ENCODE peak calls at places on chromosomes 12 and 14, in ten cellular contexts. M, Y, H, W, R, D, T, U, X and J are unnamed samples.

GRCh38 chr14:64549805-64550538 is at the start of gene PPP1R36:
- DNase-seq in M (no peak), Y (peak; percentile 47), H (no peak), W (peak; percentile 69), R (no peak), D (peak; percentile 82), T (no peak), U (peak; percentile 60), X (no peak), J (no peak)

GRCh38 chr14:105709281-105710118 is 183.1 kb downstream of the TMEM121 start:
- DNase-seq in M (no peak), Y (no peak), H (no peak), W (peak; percentile 15), R (no peak), D (no peak), T (no peak), U (no peak), X (no peak), J (no peak)

GRCh38 chr12:107903377-107904061 is 129.0 kb downstream of the ASCL4 start:
- DNase-seq in M (no peak), Y (peak; percentile 10), H (no peak), W (peak; percentile 73), R (no peak), D (peak; percentile 94), T (no peak), U (peak; percentile 84), X (peak; percentile 48), J (no peak)

GRCh38 chr12:102953221-102953620 is 4.3 kb upstream of the ASCL1 start:
- DNase-seq in M (no peak), Y (no peak), H (no peak), W (no peak), R (no peak), D (no peak), T (no peak), U (no peak), X (no peak), J (no peak)

GRCh38 chr14:22774011-22774706 is 7.7 kb downstream of the OXA1L start:
- DNase-seq in M (no peak), Y (no peak), H (no peak), W (no peak), R (no peak), D (no peak), T (no peak), U (no peak), X (no peak), J (no peak)

GRCh38 chr12:64404470-64405446 is 566 bp downstream of the XPOT start:
- DNase-seq in M (peak; percentile 67), Y (peak; percentile 35), H (no peak), W (no peak), R (no peak), D (peak; percentile 74), T (peak; percentile 63), U (peak; percentile 90), X (peak; percentile 51), J (peak; percentile 53)

GRCh38 chr14:85475113-85475512 is 54.8 kb upstream of the FLRT2 start:
- DNase-seq in M (peak; percentile 31), Y (no peak), H (no peak), W (no peak), R (no peak), D (no peak), T (no peak), U (no peak), X (no peak), J (no peak)

GRCh38 chr14:73662439-73663056 is 17.8 kb downstream of the DNAL1 start:
- DNase-seq in M (peak; percentile 95), Y (no peak), H (peak; percentile 52), W (no peak), R (no peak), D (peak; percentile 33), T (no peak), U (no peak), X (peak; percentile 88), J (peak; percentile 93)

GRCh38 chr14:54329082-54329695 is 67.6 kb upstream of the CDKN3 start:
- DNase-seq in M (peak; percentile 68), Y (no peak), H (no peak), W (peak; percentile 14), R (no peak), D (peak; percentile 62), T (no peak), U (no peak), X (peak; percentile 79), J (peak; percentile 39)

GRCh38 chr12:5272061-5272820 is 159.7 kb upstream of the NTF3 start:
- DNase-seq in M (no peak), Y (no peak), H (no peak), W (no peak), R (no peak), D (no peak), T (no peak), U (no peak), X (no peak), J (no peak)

GRCh38 chr12:39622306-39622705 is 2.7 kb upstream of the ABCD2 start:
- DNase-seq in M (no peak), Y (peak; percentile 17), H (no peak), W (no peak), R (no peak), D (no peak), T (no peak), U (peak; percentile 4), X (no peak), J (no peak)

GRCh38 chr14:105582639-105583038 is 56.3 kb downstream of the TMEM121 start:
- DNase-seq in M (no peak), Y (no peak), H (no peak), W (peak; percentile 40), R (no peak), D (peak; percentile 58), T (no peak), U (no peak), X (no peak), J (peak; percentile 36)

GRCh38 chr12:5200276-5201087 is 156.8 kb downstream of the KCNA5 start:
- DNase-seq in M (peak; percentile 5), Y (no peak), H (no peak), W (peak; percentile 20), R (no peak), D (peak; percentile 86), T (no peak), U (peak; percentile 44), X (peak; percentile 17), J (no peak)

GRCh38 chr12:124544311-124544970 is 23.0 kb downstream of the NCOR2 start:
- DNase-seq in M (no peak), Y (no peak), H (no peak), W (no peak), R (no peak), D (peak; percentile 74), T (no peak), U (no peak), X (no peak), J (peak; percentile 51)

GRCh38 chr12:402127-402456 is 648 bp downstream of the CCDC77 start:
- DNase-seq in M (peak; percentile 47), Y (peak; percentile 3), H (no peak), W (no peak), R (no peak), D (no peak), T (no peak), U (peak; percentile 9), X (peak; percentile 36), J (no peak)

GRCh38 chr12:106018286-106018685 is 120.5 kb downstream of the NUAK1 start:
- DNase-seq in M (no peak), Y (no peak), H (no peak), W (no peak), R (no peak), D (no peak), T (no peak), U (no peak), X (no peak), J (no peak)

GRCh38 chr14:57865066-57865449 is 834 bp downstream of the SLC35F4 start:
- DNase-seq in M (no peak), Y (no peak), H (no peak), W (no peak), R (no peak), D (no peak), T (no peak), U (no peak), X (no peak), J (no peak)

GRCh38 chr12:131087991-131088700 is 134.4 kb downstream of the ADGRD1 start:
- DNase-seq in M (no peak), Y (no peak), H (no peak), W (no peak), R (no peak), D (peak; percentile 59), T (no peak), U (no peak), X (no peak), J (no peak)

GRCh38 chr12:106974525-106974924 is 12.4 kb downstream of the MTERF2 start:
- DNase-seq in M (no peak), Y (no peak), H (no peak), W (no peak), R (no peak), D (no peak), T (no peak), U (no peak), X (no peak), J (no peak)

GRCh38 chr14:77183896-77184295 is 2.3 kb downstream of the TMEM63C start:
- DNase-seq in M (no peak), Y (no peak), H (no peak), W (no peak), R (no peak), D (no peak), T (no peak), U (no peak), X (no peak), J (no peak)

GRCh38 chr12:5259523-5259922 is 172.4 kb upstream of the NTF3 start:
- DNase-seq in M (no peak), Y (no peak), H (no peak), W (no peak), R (no peak), D (no peak), T (no peak), U (no peak), X (no peak), J (no peak)

GRCh38 chr12:92035477-92035876 is 110.2 kb downstream of the BTG1 start:
- DNase-seq in M (no peak), Y (no peak), H (no peak), W (no peak), R (no peak), D (no peak), T (no peak), U (no peak), X (no peak), J (no peak)

GRCh38 chr12:68521848-68522502 is 88.7 kb upstream of the RAP1B start:
- DNase-seq in M (peak; percentile 37), Y (no peak), H (no peak), W (no peak), R (no peak), D (no peak), T (no peak), U (no peak), X (no peak), J (no peak)

GRCh38 chr12:95582230-95583058 is 31.2 kb upstream of the USP44 start:
- DNase-seq in M (peak; percentile 48), Y (no peak), H (no peak), W (no peak), R (no peak), D (peak; percentile 19), T (no peak), U (no peak), X (peak; percentile 62), J (no peak)